ENCODE peak calls at places on chromosomes 12 and 14, in five cellular contexts. One of them, this sample, is unnamed.

GRCh38 chr12:120453977-120454376 is 7.7 kb downstream of the GATC start:
- DNase-seq in thoracic aorta: no peak
- DNase-seq in esophagus squamous epithelium: no peak
- DNase-seq in cardiac fibroblast: peak; percentile 50
- DNase-seq in activated T-cell treated with anti-CD3 and anti-CD28 coated beads for 1 hour: no peak
- DNase-seq in this sample: no peak

GRCh38 chr12:122111070-122111750 is 32.7 kb downstream of the MLXIP start:
- DNase-seq in thoracic aorta: no peak
- DNase-seq in esophagus squamous epithelium: no peak
- DNase-seq in cardiac fibroblast: no peak
- DNase-seq in activated T-cell treated with anti-CD3 and anti-CD28 coated beads for 1 hour: no peak
- DNase-seq in this sample: no peak

GRCh38 chr14:92651106-92651792 is 97.2 kb downstream of the LGMN start:
- DNase-seq in thoracic aorta: no peak
- DNase-seq in esophagus squamous epithelium: no peak
- DNase-seq in cardiac fibroblast: no peak
- DNase-seq in activated T-cell treated with anti-CD3 and anti-CD28 coated beads for 1 hour: peak; percentile 68
- DNase-seq in this sample: no peak

GRCh38 chr14:101582294-101582693 is 21.0 kb downstream of the DIO3 start:
- DNase-seq in thoracic aorta: no peak
- DNase-seq in esophagus squamous epithelium: no peak
- DNase-seq in cardiac fibroblast: no peak
- DNase-seq in activated T-cell treated with anti-CD3 and anti-CD28 coated beads for 1 hour: no peak
- DNase-seq in this sample: no peak

GRCh38 chr12:12660201-12660600 is 35.8 kb downstream of the GPR19 start:
- DNase-seq in thoracic aorta: no peak
- DNase-seq in esophagus squamous epithelium: no peak
- DNase-seq in cardiac fibroblast: no peak
- DNase-seq in activated T-cell treated with anti-CD3 and anti-CD28 coated beads for 1 hour: no peak
- DNase-seq in this sample: no peak

GRCh38 chr12:27785882-27786570 is 6.0 kb upstream of the MANSC4 start:
- DNase-seq in thoracic aorta: no peak
- DNase-seq in esophagus squamous epithelium: no peak
- DNase-seq in cardiac fibroblast: peak; percentile 90
- DNase-seq in activated T-cell treated with anti-CD3 and anti-CD28 coated beads for 1 hour: no peak
- DNase-seq in this sample: no peak

GRCh38 chr12:90428881-90429280 is 526.1 kb downstream of the CCER1 start:
- DNase-seq in thoracic aorta: no peak
- DNase-seq in esophagus squamous epithelium: no peak
- DNase-seq in cardiac fibroblast: no peak
- DNase-seq in activated T-cell treated with anti-CD3 and anti-CD28 coated beads for 1 hour: no peak
- DNase-seq in this sample: no peak

GRCh38 chr12:5941907-5942306 is 3.2 kb downstream of the ANO2 start:
- DNase-seq in thoracic aorta: no peak
- DNase-seq in esophagus squamous epithelium: no peak
- DNase-seq in cardiac fibroblast: no peak
- DNase-seq in activated T-cell treated with anti-CD3 and anti-CD28 coated beads for 1 hour: no peak
- DNase-seq in this sample: no peak

GRCh38 chr12:49358548-49359141 is 8.6 kb upstream of the SPATS2 start:
- DNase-seq in thoracic aorta: no peak
- DNase-seq in esophagus squamous epithelium: no peak
- DNase-seq in cardiac fibroblast: peak; percentile 84
- DNase-seq in activated T-cell treated with anti-CD3 and anti-CD28 coated beads for 1 hour: no peak
- DNase-seq in this sample: no peak

GRCh38 chr12:94149781-94150482 is 1.6 kb downstream of the PLXNC1 start:
- DNase-seq in thoracic aorta: no peak
- DNase-seq in esophagus squamous epithelium: no peak
- DNase-seq in cardiac fibroblast: peak; percentile 22
- DNase-seq in activated T-cell treated with anti-CD3 and anti-CD28 coated beads for 1 hour: no peak
- DNase-seq in this sample: no peak

GRCh38 chr12:8681129-8681902 is 16.5 kb upstream of the RIMKLB start:
- DNase-seq in thoracic aorta: no peak
- DNase-seq in esophagus squamous epithelium: no peak
- DNase-seq in cardiac fibroblast: peak; percentile 83
- DNase-seq in activated T-cell treated with anti-CD3 and anti-CD28 coated beads for 1 hour: no peak
- DNase-seq in this sample: no peak

GRCh38 chr12:108313609-108314331 is 25.3 kb downstream of the CMKLR1 start:
- DNase-seq in thoracic aorta: no peak
- DNase-seq in esophagus squamous epithelium: no peak
- DNase-seq in cardiac fibroblast: no peak
- DNase-seq in activated T-cell treated with anti-CD3 and anti-CD28 coated beads for 1 hour: no peak
- DNase-seq in this sample: no peak

GRCh38 chr12:124632510-124632909 is 65.1 kb upstream of the NCOR2 start:
- DNase-seq in thoracic aorta: no peak
- DNase-seq in esophagus squamous epithelium: no peak
- DNase-seq in cardiac fibroblast: no peak
- DNase-seq in activated T-cell treated with anti-CD3 and anti-CD28 coated beads for 1 hour: no peak
- DNase-seq in this sample: no peak

GRCh38 chr14:103221781-103222358 is 98.6 kb downstream of the TNFAIP2 start:
- DNase-seq in thoracic aorta: no peak
- DNase-seq in esophagus squamous epithelium: no peak
- DNase-seq in cardiac fibroblast: no peak
- DNase-seq in activated T-cell treated with anti-CD3 and anti-CD28 coated beads for 1 hour: no peak
- DNase-seq in this sample: no peak

GRCh38 chr12:131142891-131143637 is 189.4 kb downstream of the ADGRD1 start:
- DNase-seq in thoracic aorta: no peak
- DNase-seq in esophagus squamous epithelium: no peak
- DNase-seq in cardiac fibroblast: no peak
- DNase-seq in activated T-cell treated with anti-CD3 and anti-CD28 coated beads for 1 hour: no peak
- DNase-seq in this sample: no peak

GRCh38 chr12:12749433-12749832 is 32.3 kb downstream of the CDKN1B start:
- DNase-seq in thoracic aorta: no peak
- DNase-seq in esophagus squamous epithelium: no peak
- DNase-seq in cardiac fibroblast: peak; percentile 45
- DNase-seq in activated T-cell treated with anti-CD3 and anti-CD28 coated beads for 1 hour: no peak
- DNase-seq in this sample: no peak